ENCODE peak calls at places on chromosome 10, in four cellular contexts. Y is H1, J is HepG2, N is GM12878. G is an unnamed sample.

GRCh38 chr10:103154464-103155299 is 38.4 kb downstream of the NT5C2 start:
- DNase-seq in J (peak; percentile 66), Y (no peak), N (no peak), G (no peak)

GRCh38 chr10:122503004-122503403 is 41.7 kb downstream of the HTRA1 start:
- DNase-seq in Y (no peak), N (no peak), J (no peak), G (no peak)

GRCh38 chr10:59047957-59048618 is 128.4 kb upstream of the PHYHIPL start:
- DNase-seq in Y (no peak), N (peak; percentile 84), J (no peak), G (no peak)

GRCh38 chr10:100642295-100642994 is 102.9 kb upstream of the PAX2 start:
- DNase-seq in N (no peak), Y (no peak), J (no peak), G (peak; percentile 74)

GRCh38 chr10:44774676-44775401 is 136.3 kb upstream of the TMEM72 start:
- DNase-seq in J (no peak), N (no peak), Y (no peak), G (no peak)

GRCh38 chr10:89129850-89130396 is 77.2 kb downstream of the CH25H start:
- DNase-seq in J (no peak), Y (no peak), N (no peak), G (no peak)

GRCh38 chr10:117132751-117133231 is 5.3 kb downstream of the VAX1 start:
- DNase-seq in J (no peak), N (no peak), Y (peak; percentile 67), G (no peak)

GRCh38 chr10:201328-201771 is 66.1 kb downstream of the ZMYND11 start:
- DNase-seq in N (no peak), J (no peak), Y (no peak), G (no peak)

GRCh38 chr10:128046156-128046933 is 79.9 kb downstream of the MKI67 start:
- DNase-seq in N (no peak), Y (no peak), J (no peak), G (no peak)

GRCh38 chr10:102422586-102423129 is 2.0 kb downstream of the FBXL15 start:
- DNase-seq in J (peak; percentile 75), N (no peak), Y (peak; percentile 89), G (no peak)

GRCh38 chr10:29136401-29136800 is 152.5 kb upstream of the LYZL1 start:
- DNase-seq in Y (no peak), N (no peak), J (no peak), G (no peak)

GRCh38 chr10:947051-947450 is 15.5 kb upstream of the LARP4B start:
- DNase-seq in J (no peak), Y (no peak), N (no peak), G (no peak)

GRCh38 chr10:60041489-60042133 is 135.3 kb upstream of the CCDC6 start:
- DNase-seq in J (no peak), N (no peak), Y (no peak), G (no peak)

GRCh38 chr10:123721441-123722049 is 55.4 kb downstream of the GPR26 start:
- DNase-seq in Y (no peak), N (no peak), J (no peak), G (no peak)

GRCh38 chr10:3192856-3193635 is 20.5 kb upstream of the PITRM1 start:
- DNase-seq in J (peak; percentile 29), N (no peak), Y (peak; percentile 65), G (no peak)

GRCh38 chr10:44207160-44207559 is 177.7 kb downstream of the CXCL12 start:
- DNase-seq in J (no peak), N (no peak), Y (no peak), G (no peak)

GRCh38 chr10:76082956-76083355 is 651.5 kb downstream of the LRMDA start:
- DNase-seq in N (no peak), J (no peak), Y (peak; percentile 83), G (peak; percentile 97)

GRCh38 chr10:47095211-47095610 is 184.0 kb downstream of the PTPN20 start:
- DNase-seq in J (no peak), Y (no peak), N (no peak), G (no peak)

GRCh38 chr10:17802350-17802749 is 6.8 kb upstream of the MRC1 start:
- DNase-seq in Y (no peak), J (no peak), N (no peak), G (no peak)

GRCh38 chr10:77599651-77600050 is 38.0 kb downstream of the KCNMA1 start:
- DNase-seq in N (no peak), J (no peak), Y (no peak), G (no peak)

DNA sequence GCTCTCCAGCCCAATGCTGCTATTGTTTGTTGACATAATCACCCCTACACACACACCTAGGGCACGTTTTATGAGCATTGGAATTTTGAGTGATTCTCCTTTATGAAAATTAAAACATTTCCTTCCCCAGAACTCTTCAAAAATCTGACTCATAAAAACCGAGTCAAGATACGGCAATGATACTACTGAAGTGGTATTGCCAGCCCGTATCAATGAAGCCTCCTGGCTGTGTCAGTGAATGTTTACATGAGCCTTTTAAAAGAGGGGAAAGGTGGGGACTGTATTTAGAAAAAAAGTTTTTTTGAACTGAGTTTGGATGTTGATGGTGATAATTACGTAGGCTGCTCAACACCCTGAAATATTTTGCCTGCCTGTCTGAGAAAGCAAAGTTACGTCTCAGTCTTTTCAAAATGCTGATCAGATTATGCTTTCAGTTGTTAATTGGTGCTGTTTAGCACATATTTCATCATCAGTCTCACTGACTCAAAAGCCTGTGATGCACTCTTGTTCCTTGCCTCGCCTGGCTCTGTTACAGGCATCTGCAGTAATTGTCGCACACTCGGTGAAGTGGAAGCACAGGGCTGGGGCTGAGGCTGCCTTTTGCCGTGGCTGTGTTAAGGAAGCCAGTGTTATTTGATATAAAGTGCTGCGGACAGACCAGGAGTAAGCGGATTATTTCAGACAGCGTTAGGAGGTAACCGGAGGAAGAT is 157.4 kb upstream of the TCF7L2 start:
- DNase-seq in N (no peak), Y (peak; percentile 43), J (no peak), G (no peak)
- TF ChIP-seq SUZ12 in N (no peak), Y (no peak), J (no peak), G (no peak)

DNA sequence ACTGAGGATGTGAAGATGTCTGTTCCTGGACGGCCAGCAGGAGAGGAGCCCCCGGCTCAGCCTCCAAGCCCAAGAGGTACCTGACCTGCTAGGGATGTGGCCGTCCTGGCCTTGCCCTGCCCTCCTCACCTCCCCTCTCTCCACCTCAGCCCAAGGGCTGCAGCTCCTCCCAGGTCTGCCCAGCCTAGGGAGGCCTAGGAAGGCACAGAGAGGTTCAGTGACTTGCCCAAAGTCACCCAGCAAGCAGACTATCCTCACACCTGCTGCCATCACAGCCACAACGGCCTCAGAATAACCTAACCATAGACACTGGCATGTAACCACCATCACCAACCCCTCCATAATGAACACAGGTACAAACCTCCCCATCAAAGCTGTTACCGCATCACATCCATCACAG is 38.7 kb upstream of the LRRC18 start:
- DNase-seq in Y (no peak), J (no peak), N (no peak), G (no peak)
- TF ChIP-seq YY1 in Y (no peak), J (no peak), N (no peak), G (no peak)

GRCh38 chr10:104286939-104287338 is 18.0 kb downstream of the GSTO2 start:
- DNase-seq in J (peak; percentile 61), N (no peak), Y (no peak), G (no peak)

GRCh38 chr10:104277785-104278184 is 8.8 kb downstream of the GSTO2 start:
- DNase-seq in Y (no peak), N (no peak), J (peak; percentile 77), G (no peak)

GRCh38 chr10:104279550-104280259 is 10.7 kb downstream of the GSTO2 start:
- DNase-seq in N (no peak), J (peak; percentile 53), Y (no peak), G (no peak)

GRCh38 chr10:104284783-104285182 is 15.8 kb downstream of the GSTO2 start:
- DNase-seq in J (no peak), N (no peak), Y (no peak), G (no peak)

GRCh38 chr10:104281694-104282093 is 12.7 kb downstream of the GSTO2 start:
- DNase-seq in J (no peak), Y (no peak), N (no peak), G (no peak)
- TF ChIP-seq SUZ12 in J (no peak), Y (no peak), N (no peak), G (no peak)

GRCh38 chr10:126227762-126228134 is 160.5 kb downstream of the ADAM12 start:
- DNase-seq in Y (no peak), N (no peak), J (no peak), G (no peak)
- TF ChIP-seq YY1 in Y (no peak), N (no peak), J (no peak), G (no peak)

G was measured in NT2/D1.